ENCODE peak calls at places on chromosomes 5 and 9, in four cellular contexts. One of them, this sample, is unnamed.

GRCh38 chr9:98207606-98208005 is 15.2 kb upstream of the CORO2A start:
- DNase-seq in T follicular helper cell: no peak
- DNase-seq in RPMI7951: peak; percentile 25
- DNase-seq in H54: no peak
- DNase-seq in this sample: no peak

GRCh38 chr9:134700636-134701350 is 59.2 kb downstream of the COL5A1 start:
- DNase-seq in T follicular helper cell: no peak
- DNase-seq in RPMI7951: no peak
- DNase-seq in H54: no peak
- DNase-seq in this sample: no peak

GRCh38 chr5:42250-42649 is 49.7 kb upstream of the PLEKHG4B start:
- DNase-seq in T follicular helper cell: no peak
- DNase-seq in RPMI7951: peak; percentile 24
- DNase-seq in H54: no peak
- DNase-seq in this sample: no peak

GRCh38 chr9:35658894-35659220 is 765 bp downstream of the CCDC107 start:
- DNase-seq in T follicular helper cell: no peak
- DNase-seq in RPMI7951: peak; percentile 83
- DNase-seq in H54: no peak
- DNase-seq in this sample: no peak

GRCh38 chr9:16028516-16028915 is 475.7 kb downstream of the CCDC171 start:
- DNase-seq in T follicular helper cell: no peak
- DNase-seq in RPMI7951: peak; percentile 74
- DNase-seq in H54: no peak
- DNase-seq in this sample: no peak

GRCh38 chr5:68344447-68345111 is 129.0 kb downstream of the PIK3R1 start:
- DNase-seq in T follicular helper cell: no peak
- DNase-seq in RPMI7951: peak; percentile 92
- DNase-seq in H54: no peak
- DNase-seq in this sample: peak; percentile 37

GRCh38 chr5:131224387-131225191 is 39.3 kb upstream of the CDC42SE2 start:
- DNase-seq in T follicular helper cell: no peak
- DNase-seq in RPMI7951: no peak
- DNase-seq in H54: no peak
- DNase-seq in this sample: peak; percentile 47

GRCh38 chr9:106588601-106589000 is 274.4 kb upstream of the ZNF462 start:
- DNase-seq in T follicular helper cell: no peak
- DNase-seq in RPMI7951: peak; percentile 95
- DNase-seq in H54: peak; percentile 33
- DNase-seq in this sample: no peak

GRCh38 chr5:145218982-145219381 is 616.2 kb downstream of the PRELID2 start:
- DNase-seq in T follicular helper cell: no peak
- DNase-seq in RPMI7951: no peak
- DNase-seq in H54: no peak
- DNase-seq in this sample: no peak

GRCh38 chr5:168925160-168925559 is 346.0 kb upstream of the PANK3 start:
- DNase-seq in T follicular helper cell: no peak
- DNase-seq in RPMI7951: no peak
- DNase-seq in H54: no peak
- DNase-seq in this sample: no peak

GRCh38 chr9:113604393-113604792 is 140.9 kb downstream of the RGS3 start:
- DNase-seq in T follicular helper cell: no peak
- DNase-seq in RPMI7951: no peak
- DNase-seq in H54: no peak
- DNase-seq in this sample: no peak

GRCh38 chr9:125906893-125907292 is 159.7 kb downstream of the PBX3 start:
- DNase-seq in T follicular helper cell: no peak
- DNase-seq in RPMI7951: no peak
- DNase-seq in H54: no peak
- DNase-seq in this sample: no peak

GRCh38 chr5:149406203-149406978 is 27.3 kb upstream of the IL17B start:
- DNase-seq in T follicular helper cell: no peak
- DNase-seq in RPMI7951: peak; percentile 87
- DNase-seq in H54: no peak
- DNase-seq in this sample: no peak

GRCh38 chr5:124828731-124829130 is 82.3 kb upstream of the ZNF608 start:
- DNase-seq in T follicular helper cell: no peak
- DNase-seq in RPMI7951: peak; percentile 4
- DNase-seq in H54: no peak
- DNase-seq in this sample: no peak

GRCh38 chr5:175212203-175212602 is 231.8 kb downstream of the DRD1 start:
- DNase-seq in T follicular helper cell: no peak
- DNase-seq in RPMI7951: no peak
- DNase-seq in H54: no peak
- DNase-seq in this sample: no peak

GRCh38 chr5:32505718-32506117 is 61.2 kb upstream of the ZFR start:
- DNase-seq in T follicular helper cell: no peak
- DNase-seq in RPMI7951: peak; percentile 33
- DNase-seq in H54: no peak
- DNase-seq in this sample: no peak

GRCh38 chr9:68860423-68860822 is 153.5 kb downstream of the PRKACG start:
- DNase-seq in T follicular helper cell: no peak
- DNase-seq in RPMI7951: no peak
- DNase-seq in H54: no peak
- DNase-seq in this sample: no peak

GRCh38 chr9:106798021-106798799 is 64.8 kb upstream of the ZNF462 start:
- DNase-seq in T follicular helper cell: no peak
- DNase-seq in RPMI7951: no peak
- DNase-seq in H54: no peak
- DNase-seq in this sample: no peak

GRCh38 chr5:176534640-176535039 is 2.6 kb downstream of the RNF44 start:
- DNase-seq in T follicular helper cell: no peak
- DNase-seq in RPMI7951: no peak
- DNase-seq in H54: no peak
- DNase-seq in this sample: no peak

GRCh38 chr5:14400611-14401010 is 181.0 kb upstream of the OTULINL start:
- DNase-seq in T follicular helper cell: no peak
- DNase-seq in RPMI7951: no peak
- DNase-seq in H54: no peak
- DNase-seq in this sample: no peak

GRCh38 chr9:14746655-14747054 is 24.1 kb upstream of the CER1 start:
- DNase-seq in T follicular helper cell: no peak
- DNase-seq in RPMI7951: no peak
- DNase-seq in H54: no peak
- DNase-seq in this sample: no peak

GRCh38 chr9:81787747-81788632 is 98.6 kb upstream of the TLE1 start:
- DNase-seq in T follicular helper cell: no peak
- DNase-seq in RPMI7951: peak; percentile 90
- DNase-seq in H54: peak; percentile 82
- DNase-seq in this sample: no peak

GRCh38 chr9:36396985-36397384 is 3.1 kb downstream of the RNF38 start:
- DNase-seq in T follicular helper cell: no peak
- DNase-seq in RPMI7951: no peak
- DNase-seq in H54: no peak
- DNase-seq in this sample: no peak

GRCh38 chr9:135343733-135344522 is 135.7 kb upstream of the PPP1R26 start:
- DNase-seq in T follicular helper cell: no peak
- DNase-seq in RPMI7951: peak; percentile 4
- DNase-seq in H54: peak; percentile 86
- DNase-seq in this sample: peak; percentile 19

GRCh38 chr5:145840458-145841132 is 5.5 kb upstream of the PRELID2 start:
- DNase-seq in T follicular helper cell: no peak
- DNase-seq in RPMI7951: no peak
- DNase-seq in H54: no peak
- DNase-seq in this sample: no peak

GRCh38 chr5:112776301-112776856 is 38.7 kb downstream of the APC start:
- DNase-seq in T follicular helper cell: no peak
- DNase-seq in RPMI7951: peak; percentile 28
- DNase-seq in H54: no peak
- DNase-seq in this sample: no peak

This sample was measured in globus pallidus.